ENCODE peak calls at places on chromosomes 16 and 17, in nine cellular contexts. One of them, this sample, is unnamed.

GRCh38 chr16:81632392-81633146 is 146.5 kb upstream of the PLCG2 start:
- ATAC-seq in memory B cell: no peak
- ATAC-seq in sciatic nerve: peak
- ATAC-seq in effector memory CD8-positive, alpha-beta T cell: peak
- ATAC-seq in activated T-cell treated with anti-CD3 and anti-CD28 coated beads, Interleukin-2, amount 50 U/mL, for 4 hours: peak
- ATAC-seq in activated naive CD8-positive, alpha-beta T cell treated with anti-CD3 and anti-CD28 coated beads, Interleukin-2, amount 10 ng/mL, durations not matched to agents 7 days and 5 days: peak
- ATAC-seq in activated CD8-positive, alpha-beta memory T cell treated with anti-CD3 and anti-CD28 coated beads, Interleukin-2, amount 10 ng/mL, durations not matched to agents 7 days and 5 days: peak
- ATAC-seq in right cardiac atrium: no peak
- ATAC-seq in left lung: peak
- ATAC-seq in this sample: no peak

GRCh38 chr17:70295732-70296131 is 126.4 kb downstream of the KCNJ2 start:
- ATAC-seq in memory B cell: no peak
- ATAC-seq in sciatic nerve: no peak
- ATAC-seq in effector memory CD8-positive, alpha-beta T cell: no peak
- ATAC-seq in activated T-cell treated with anti-CD3 and anti-CD28 coated beads, Interleukin-2, amount 50 U/mL, for 4 hours: no peak
- ATAC-seq in activated naive CD8-positive, alpha-beta T cell treated with anti-CD3 and anti-CD28 coated beads, Interleukin-2, amount 10 ng/mL, durations not matched to agents 7 days and 5 days: no peak
- ATAC-seq in activated CD8-positive, alpha-beta memory T cell treated with anti-CD3 and anti-CD28 coated beads, Interleukin-2, amount 10 ng/mL, durations not matched to agents 7 days and 5 days: no peak
- ATAC-seq in right cardiac atrium: peak
- ATAC-seq in left lung: peak
- ATAC-seq in this sample: no peak

GRCh38 chr17:32807577-32807976 is 69.3 kb downstream of the MYO1D start:
- ATAC-seq in memory B cell: no peak
- ATAC-seq in sciatic nerve: no peak
- ATAC-seq in effector memory CD8-positive, alpha-beta T cell: no peak
- ATAC-seq in activated T-cell treated with anti-CD3 and anti-CD28 coated beads, Interleukin-2, amount 50 U/mL, for 4 hours: peak
- ATAC-seq in activated naive CD8-positive, alpha-beta T cell treated with anti-CD3 and anti-CD28 coated beads, Interleukin-2, amount 10 ng/mL, durations not matched to agents 7 days and 5 days: no peak
- ATAC-seq in activated CD8-positive, alpha-beta memory T cell treated with anti-CD3 and anti-CD28 coated beads, Interleukin-2, amount 10 ng/mL, durations not matched to agents 7 days and 5 days: no peak
- ATAC-seq in right cardiac atrium: no peak
- ATAC-seq in left lung: no peak
- ATAC-seq in this sample: no peak

GRCh38 chr16:85525464-85526117 is 87.5 kb upstream of the GSE1 start:
- ATAC-seq in memory B cell: no peak
- ATAC-seq in sciatic nerve: no peak
- ATAC-seq in effector memory CD8-positive, alpha-beta T cell: no peak
- ATAC-seq in activated T-cell treated with anti-CD3 and anti-CD28 coated beads, Interleukin-2, amount 50 U/mL, for 4 hours: no peak
- ATAC-seq in activated naive CD8-positive, alpha-beta T cell treated with anti-CD3 and anti-CD28 coated beads, Interleukin-2, amount 10 ng/mL, durations not matched to agents 7 days and 5 days: no peak
- ATAC-seq in activated CD8-positive, alpha-beta memory T cell treated with anti-CD3 and anti-CD28 coated beads, Interleukin-2, amount 10 ng/mL, durations not matched to agents 7 days and 5 days: no peak
- ATAC-seq in right cardiac atrium: no peak
- ATAC-seq in left lung: no peak
- ATAC-seq in this sample: no peak

GRCh38 chr17:74904687-74905409 is 11.4 kb upstream of the FADS6 start:
- ATAC-seq in memory B cell: no peak
- ATAC-seq in sciatic nerve: no peak
- ATAC-seq in effector memory CD8-positive, alpha-beta T cell: no peak
- ATAC-seq in activated T-cell treated with anti-CD3 and anti-CD28 coated beads, Interleukin-2, amount 50 U/mL, for 4 hours: no peak
- ATAC-seq in activated naive CD8-positive, alpha-beta T cell treated with anti-CD3 and anti-CD28 coated beads, Interleukin-2, amount 10 ng/mL, durations not matched to agents 7 days and 5 days: no peak
- ATAC-seq in activated CD8-positive, alpha-beta memory T cell treated with anti-CD3 and anti-CD28 coated beads, Interleukin-2, amount 10 ng/mL, durations not matched to agents 7 days and 5 days: no peak
- ATAC-seq in right cardiac atrium: no peak
- ATAC-seq in left lung: no peak
- ATAC-seq in this sample: no peak

GRCh38 chr16:88928405-88929375 is 48.3 kb downstream of the CBFA2T3 start:
- ATAC-seq in memory B cell: no peak
- ATAC-seq in sciatic nerve: no peak
- ATAC-seq in effector memory CD8-positive, alpha-beta T cell: no peak
- ATAC-seq in activated T-cell treated with anti-CD3 and anti-CD28 coated beads, Interleukin-2, amount 50 U/mL, for 4 hours: no peak
- ATAC-seq in activated naive CD8-positive, alpha-beta T cell treated with anti-CD3 and anti-CD28 coated beads, Interleukin-2, amount 10 ng/mL, durations not matched to agents 7 days and 5 days: no peak
- ATAC-seq in activated CD8-positive, alpha-beta memory T cell treated with anti-CD3 and anti-CD28 coated beads, Interleukin-2, amount 10 ng/mL, durations not matched to agents 7 days and 5 days: no peak
- ATAC-seq in right cardiac atrium: no peak
- ATAC-seq in left lung: no peak
- ATAC-seq in this sample: no peak

GRCh38 chr16:27107185-27107592 is 40.5 kb downstream of the C16orf82 start:
- ATAC-seq in memory B cell: no peak
- ATAC-seq in sciatic nerve: no peak
- ATAC-seq in effector memory CD8-positive, alpha-beta T cell: no peak
- ATAC-seq in activated T-cell treated with anti-CD3 and anti-CD28 coated beads, Interleukin-2, amount 50 U/mL, for 4 hours: no peak
- ATAC-seq in activated naive CD8-positive, alpha-beta T cell treated with anti-CD3 and anti-CD28 coated beads, Interleukin-2, amount 10 ng/mL, durations not matched to agents 7 days and 5 days: no peak
- ATAC-seq in activated CD8-positive, alpha-beta memory T cell treated with anti-CD3 and anti-CD28 coated beads, Interleukin-2, amount 10 ng/mL, durations not matched to agents 7 days and 5 days: no peak
- ATAC-seq in right cardiac atrium: no peak
- ATAC-seq in left lung: no peak
- ATAC-seq in this sample: no peak

GRCh38 chr16:11334831-11335404 is 10.3 kb upstream of the RMI2 start:
- ATAC-seq in memory B cell: no peak
- ATAC-seq in sciatic nerve: no peak
- ATAC-seq in effector memory CD8-positive, alpha-beta T cell: no peak
- ATAC-seq in activated T-cell treated with anti-CD3 and anti-CD28 coated beads, Interleukin-2, amount 50 U/mL, for 4 hours: no peak
- ATAC-seq in activated naive CD8-positive, alpha-beta T cell treated with anti-CD3 and anti-CD28 coated beads, Interleukin-2, amount 10 ng/mL, durations not matched to agents 7 days and 5 days: no peak
- ATAC-seq in activated CD8-positive, alpha-beta memory T cell treated with anti-CD3 and anti-CD28 coated beads, Interleukin-2, amount 10 ng/mL, durations not matched to agents 7 days and 5 days: no peak
- ATAC-seq in right cardiac atrium: no peak
- ATAC-seq in left lung: no peak
- ATAC-seq in this sample: no peak

GRCh38 chr16:89958068-89958467 is 9.5 kb downstream of the DEF8 start:
- ATAC-seq in memory B cell: no peak
- ATAC-seq in sciatic nerve: peak
- ATAC-seq in effector memory CD8-positive, alpha-beta T cell: peak
- ATAC-seq in activated T-cell treated with anti-CD3 and anti-CD28 coated beads, Interleukin-2, amount 50 U/mL, for 4 hours: peak
- ATAC-seq in activated naive CD8-positive, alpha-beta T cell treated with anti-CD3 and anti-CD28 coated beads, Interleukin-2, amount 10 ng/mL, durations not matched to agents 7 days and 5 days: no peak
- ATAC-seq in activated CD8-positive, alpha-beta memory T cell treated with anti-CD3 and anti-CD28 coated beads, Interleukin-2, amount 10 ng/mL, durations not matched to agents 7 days and 5 days: no peak
- ATAC-seq in right cardiac atrium: peak
- ATAC-seq in left lung: peak
- ATAC-seq in this sample: no peak

GRCh38 chr17:66228887-66229782 is at the start of gene APOH:
- ATAC-seq in memory B cell: no peak
- ATAC-seq in sciatic nerve: no peak
- ATAC-seq in effector memory CD8-positive, alpha-beta T cell: no peak
- ATAC-seq in activated T-cell treated with anti-CD3 and anti-CD28 coated beads, Interleukin-2, amount 50 U/mL, for 4 hours: no peak
- ATAC-seq in activated naive CD8-positive, alpha-beta T cell treated with anti-CD3 and anti-CD28 coated beads, Interleukin-2, amount 10 ng/mL, durations not matched to agents 7 days and 5 days: no peak
- ATAC-seq in activated CD8-positive, alpha-beta memory T cell treated with anti-CD3 and anti-CD28 coated beads, Interleukin-2, amount 10 ng/mL, durations not matched to agents 7 days and 5 days: no peak
- ATAC-seq in right cardiac atrium: no peak
- ATAC-seq in left lung: peak
- ATAC-seq in this sample: no peak

GRCh38 chr16:17556276-17557052 is 85.7 kb upstream of the XYLT1 start:
- ATAC-seq in memory B cell: no peak
- ATAC-seq in sciatic nerve: no peak
- ATAC-seq in effector memory CD8-positive, alpha-beta T cell: no peak
- ATAC-seq in activated T-cell treated with anti-CD3 and anti-CD28 coated beads, Interleukin-2, amount 50 U/mL, for 4 hours: no peak
- ATAC-seq in activated naive CD8-positive, alpha-beta T cell treated with anti-CD3 and anti-CD28 coated beads, Interleukin-2, amount 10 ng/mL, durations not matched to agents 7 days and 5 days: no peak
- ATAC-seq in activated CD8-positive, alpha-beta memory T cell treated with anti-CD3 and anti-CD28 coated beads, Interleukin-2, amount 10 ng/mL, durations not matched to agents 7 days and 5 days: no peak
- ATAC-seq in right cardiac atrium: no peak
- ATAC-seq in left lung: no peak
- ATAC-seq in this sample: no peak

GRCh38 chr16:31135535-31136286 is at the start of gene PRSS8:
- ATAC-seq in memory B cell: no peak
- ATAC-seq in sciatic nerve: no peak
- ATAC-seq in effector memory CD8-positive, alpha-beta T cell: no peak
- ATAC-seq in activated T-cell treated with anti-CD3 and anti-CD28 coated beads, Interleukin-2, amount 50 U/mL, for 4 hours: no peak
- ATAC-seq in activated naive CD8-positive, alpha-beta T cell treated with anti-CD3 and anti-CD28 coated beads, Interleukin-2, amount 10 ng/mL, durations not matched to agents 7 days and 5 days: no peak
- ATAC-seq in activated CD8-positive, alpha-beta memory T cell treated with anti-CD3 and anti-CD28 coated beads, Interleukin-2, amount 10 ng/mL, durations not matched to agents 7 days and 5 days: no peak
- ATAC-seq in right cardiac atrium: no peak
- ATAC-seq in left lung: peak
- ATAC-seq in this sample: no peak

GRCh38 chr16:23131841-23132576 is 17.2 kb downstream of the USP31 start:
- ATAC-seq in memory B cell: no peak
- ATAC-seq in sciatic nerve: peak
- ATAC-seq in effector memory CD8-positive, alpha-beta T cell: no peak
- ATAC-seq in activated T-cell treated with anti-CD3 and anti-CD28 coated beads, Interleukin-2, amount 50 U/mL, for 4 hours: no peak
- ATAC-seq in activated naive CD8-positive, alpha-beta T cell treated with anti-CD3 and anti-CD28 coated beads, Interleukin-2, amount 10 ng/mL, durations not matched to agents 7 days and 5 days: no peak
- ATAC-seq in activated CD8-positive, alpha-beta memory T cell treated with anti-CD3 and anti-CD28 coated beads, Interleukin-2, amount 10 ng/mL, durations not matched to agents 7 days and 5 days: no peak
- ATAC-seq in right cardiac atrium: peak
- ATAC-seq in left lung: peak
- ATAC-seq in this sample: peak

GRCh38 chr16:53433509-53433908 is 762 bp upstream of the RBL2 start:
- ATAC-seq in memory B cell: no peak
- ATAC-seq in sciatic nerve: no peak
- ATAC-seq in effector memory CD8-positive, alpha-beta T cell: no peak
- ATAC-seq in activated T-cell treated with anti-CD3 and anti-CD28 coated beads, Interleukin-2, amount 50 U/mL, for 4 hours: no peak
- ATAC-seq in activated naive CD8-positive, alpha-beta T cell treated with anti-CD3 and anti-CD28 coated beads, Interleukin-2, amount 10 ng/mL, durations not matched to agents 7 days and 5 days: no peak
- ATAC-seq in activated CD8-positive, alpha-beta memory T cell treated with anti-CD3 and anti-CD28 coated beads, Interleukin-2, amount 10 ng/mL, durations not matched to agents 7 days and 5 days: no peak
- ATAC-seq in right cardiac atrium: no peak
- ATAC-seq in left lung: peak
- ATAC-seq in this sample: no peak

GRCh38 chr16:75226550-75227360 is 8.0 kb downstream of the CTRB1 start:
- ATAC-seq in memory B cell: no peak
- ATAC-seq in sciatic nerve: no peak
- ATAC-seq in effector memory CD8-positive, alpha-beta T cell: no peak
- ATAC-seq in activated T-cell treated with anti-CD3 and anti-CD28 coated beads, Interleukin-2, amount 50 U/mL, for 4 hours: no peak
- ATAC-seq in activated naive CD8-positive, alpha-beta T cell treated with anti-CD3 and anti-CD28 coated beads, Interleukin-2, amount 10 ng/mL, durations not matched to agents 7 days and 5 days: no peak
- ATAC-seq in activated CD8-positive, alpha-beta memory T cell treated with anti-CD3 and anti-CD28 coated beads, Interleukin-2, amount 10 ng/mL, durations not matched to agents 7 days and 5 days: no peak
- ATAC-seq in right cardiac atrium: no peak
- ATAC-seq in left lung: no peak
- ATAC-seq in this sample: no peak

GRCh38 chr17:13024033-13024432 is 6.2 kb upstream of the ELAC2 start:
- ATAC-seq in memory B cell: peak
- ATAC-seq in sciatic nerve: no peak
- ATAC-seq in effector memory CD8-positive, alpha-beta T cell: peak
- ATAC-seq in activated T-cell treated with anti-CD3 and anti-CD28 coated beads, Interleukin-2, amount 50 U/mL, for 4 hours: peak
- ATAC-seq in activated naive CD8-positive, alpha-beta T cell treated with anti-CD3 and anti-CD28 coated beads, Interleukin-2, amount 10 ng/mL, durations not matched to agents 7 days and 5 days: no peak
- ATAC-seq in activated CD8-positive, alpha-beta memory T cell treated with anti-CD3 and anti-CD28 coated beads, Interleukin-2, amount 10 ng/mL, durations not matched to agents 7 days and 5 days: no peak
- ATAC-seq in right cardiac atrium: peak
- ATAC-seq in left lung: peak
- ATAC-seq in this sample: no peak

GRCh38 chr17:17888821-17889220 is 52.0 kb upstream of the SREBF1 start:
- ATAC-seq in memory B cell: no peak
- ATAC-seq in sciatic nerve: no peak
- ATAC-seq in effector memory CD8-positive, alpha-beta T cell: no peak
- ATAC-seq in activated T-cell treated with anti-CD3 and anti-CD28 coated beads, Interleukin-2, amount 50 U/mL, for 4 hours: no peak
- ATAC-seq in activated naive CD8-positive, alpha-beta T cell treated with anti-CD3 and anti-CD28 coated beads, Interleukin-2, amount 10 ng/mL, durations not matched to agents 7 days and 5 days: no peak
- ATAC-seq in activated CD8-positive, alpha-beta memory T cell treated with anti-CD3 and anti-CD28 coated beads, Interleukin-2, amount 10 ng/mL, durations not matched to agents 7 days and 5 days: no peak
- ATAC-seq in right cardiac atrium: no peak
- ATAC-seq in left lung: no peak
- ATAC-seq in this sample: no peak

GRCh38 chr16:46404028-46404427 is 217.2 kb downstream of the SHCBP1 start:
- ATAC-seq in memory B cell: no peak
- ATAC-seq in sciatic nerve: no peak
- ATAC-seq in effector memory CD8-positive, alpha-beta T cell: no peak
- ATAC-seq in activated T-cell treated with anti-CD3 and anti-CD28 coated beads, Interleukin-2, amount 50 U/mL, for 4 hours: no peak
- ATAC-seq in activated naive CD8-positive, alpha-beta T cell treated with anti-CD3 and anti-CD28 coated beads, Interleukin-2, amount 10 ng/mL, durations not matched to agents 7 days and 5 days: no peak
- ATAC-seq in activated CD8-positive, alpha-beta memory T cell treated with anti-CD3 and anti-CD28 coated beads, Interleukin-2, amount 10 ng/mL, durations not matched to agents 7 days and 5 days: no peak
- ATAC-seq in right cardiac atrium: no peak
- ATAC-seq in left lung: no peak
- ATAC-seq in this sample: no peak

GRCh38 chr17:28001149-28001548 is 41.3 kb upstream of the NLK start:
- ATAC-seq in memory B cell: no peak
- ATAC-seq in sciatic nerve: no peak
- ATAC-seq in effector memory CD8-positive, alpha-beta T cell: no peak
- ATAC-seq in activated T-cell treated with anti-CD3 and anti-CD28 coated beads, Interleukin-2, amount 50 U/mL, for 4 hours: no peak
- ATAC-seq in activated naive CD8-positive, alpha-beta T cell treated with anti-CD3 and anti-CD28 coated beads, Interleukin-2, amount 10 ng/mL, durations not matched to agents 7 days and 5 days: no peak
- ATAC-seq in activated CD8-positive, alpha-beta memory T cell treated with anti-CD3 and anti-CD28 coated beads, Interleukin-2, amount 10 ng/mL, durations not matched to agents 7 days and 5 days: no peak
- ATAC-seq in right cardiac atrium: no peak
- ATAC-seq in left lung: no peak
- ATAC-seq in this sample: no peak

GRCh38 chr16:89172171-89172900 is 788 bp downstream of the CDH15 start:
- ATAC-seq in memory B cell: no peak
- ATAC-seq in sciatic nerve: no peak
- ATAC-seq in effector memory CD8-positive, alpha-beta T cell: no peak
- ATAC-seq in activated T-cell treated with anti-CD3 and anti-CD28 coated beads, Interleukin-2, amount 50 U/mL, for 4 hours: no peak
- ATAC-seq in activated naive CD8-positive, alpha-beta T cell treated with anti-CD3 and anti-CD28 coated beads, Interleukin-2, amount 10 ng/mL, durations not matched to agents 7 days and 5 days: no peak
- ATAC-seq in activated CD8-positive, alpha-beta memory T cell treated with anti-CD3 and anti-CD28 coated beads, Interleukin-2, amount 10 ng/mL, durations not matched to agents 7 days and 5 days: no peak
- ATAC-seq in right cardiac atrium: no peak
- ATAC-seq in left lung: no peak
- ATAC-seq in this sample: no peak

GRCh38 chr16:4160663-4161436 is 44.6 kb upstream of the ADCY9 start:
- ATAC-seq in memory B cell: peak
- ATAC-seq in sciatic nerve: no peak
- ATAC-seq in effector memory CD8-positive, alpha-beta T cell: no peak
- ATAC-seq in activated T-cell treated with anti-CD3 and anti-CD28 coated beads, Interleukin-2, amount 50 U/mL, for 4 hours: no peak
- ATAC-seq in activated naive CD8-positive, alpha-beta T cell treated with anti-CD3 and anti-CD28 coated beads, Interleukin-2, amount 10 ng/mL, durations not matched to agents 7 days and 5 days: no peak
- ATAC-seq in activated CD8-positive, alpha-beta memory T cell treated with anti-CD3 and anti-CD28 coated beads, Interleukin-2, amount 10 ng/mL, durations not matched to agents 7 days and 5 days: no peak
- ATAC-seq in right cardiac atrium: no peak
- ATAC-seq in left lung: no peak
- ATAC-seq in this sample: no peak

GRCh38 chr17:34474706-34475105 is 104.7 kb upstream of the TMEM132E start:
- ATAC-seq in memory B cell: no peak
- ATAC-seq in sciatic nerve: no peak
- ATAC-seq in effector memory CD8-positive, alpha-beta T cell: no peak
- ATAC-seq in activated T-cell treated with anti-CD3 and anti-CD28 coated beads, Interleukin-2, amount 50 U/mL, for 4 hours: no peak
- ATAC-seq in activated naive CD8-positive, alpha-beta T cell treated with anti-CD3 and anti-CD28 coated beads, Interleukin-2, amount 10 ng/mL, durations not matched to agents 7 days and 5 days: no peak
- ATAC-seq in activated CD8-positive, alpha-beta memory T cell treated with anti-CD3 and anti-CD28 coated beads, Interleukin-2, amount 10 ng/mL, durations not matched to agents 7 days and 5 days: no peak
- ATAC-seq in right cardiac atrium: no peak
- ATAC-seq in left lung: no peak
- ATAC-seq in this sample: no peak

GRCh38 chr17:64718058-64718457 is 56.0 kb upstream of the SMURF2 start:
- ATAC-seq in memory B cell: no peak
- ATAC-seq in sciatic nerve: no peak
- ATAC-seq in effector memory CD8-positive, alpha-beta T cell: no peak
- ATAC-seq in activated T-cell treated with anti-CD3 and anti-CD28 coated beads, Interleukin-2, amount 50 U/mL, for 4 hours: no peak
- ATAC-seq in activated naive CD8-positive, alpha-beta T cell treated with anti-CD3 and anti-CD28 coated beads, Interleukin-2, amount 10 ng/mL, durations not matched to agents 7 days and 5 days: no peak
- ATAC-seq in activated CD8-positive, alpha-beta memory T cell treated with anti-CD3 and anti-CD28 coated beads, Interleukin-2, amount 10 ng/mL, durations not matched to agents 7 days and 5 days: peak
- ATAC-seq in right cardiac atrium: no peak
- ATAC-seq in left lung: peak
- ATAC-seq in this sample: no peak

GRCh38 chr16:26951950-26952349 is 114.8 kb upstream of the C16orf82 start:
- ATAC-seq in memory B cell: no peak
- ATAC-seq in sciatic nerve: no peak
- ATAC-seq in effector memory CD8-positive, alpha-beta T cell: no peak
- ATAC-seq in activated T-cell treated with anti-CD3 and anti-CD28 coated beads, Interleukin-2, amount 50 U/mL, for 4 hours: no peak
- ATAC-seq in activated naive CD8-positive, alpha-beta T cell treated with anti-CD3 and anti-CD28 coated beads, Interleukin-2, amount 10 ng/mL, durations not matched to agents 7 days and 5 days: no peak
- ATAC-seq in activated CD8-positive, alpha-beta memory T cell treated with anti-CD3 and anti-CD28 coated beads, Interleukin-2, amount 10 ng/mL, durations not matched to agents 7 days and 5 days: no peak
- ATAC-seq in right cardiac atrium: no peak
- ATAC-seq in left lung: no peak
- ATAC-seq in this sample: no peak

GRCh38 chr16:27465483-27465879 is 63.5 kb downstream of the IL21R start:
- ATAC-seq in memory B cell: no peak
- ATAC-seq in sciatic nerve: no peak
- ATAC-seq in effector memory CD8-positive, alpha-beta T cell: no peak
- ATAC-seq in activated T-cell treated with anti-CD3 and anti-CD28 coated beads, Interleukin-2, amount 50 U/mL, for 4 hours: no peak
- ATAC-seq in activated naive CD8-positive, alpha-beta T cell treated with anti-CD3 and anti-CD28 coated beads, Interleukin-2, amount 10 ng/mL, durations not matched to agents 7 days and 5 days: no peak
- ATAC-seq in activated CD8-positive, alpha-beta memory T cell treated with anti-CD3 and anti-CD28 coated beads, Interleukin-2, amount 10 ng/mL, durations not matched to agents 7 days and 5 days: no peak
- ATAC-seq in right cardiac atrium: no peak
- ATAC-seq in left lung: no peak
- ATAC-seq in this sample: no peak

GRCh38 chr16:84454611-84455010 is 49.8 kb downstream of the MEAK7 start:
- ATAC-seq in memory B cell: no peak
- ATAC-seq in sciatic nerve: no peak
- ATAC-seq in effector memory CD8-positive, alpha-beta T cell: no peak
- ATAC-seq in activated T-cell treated with anti-CD3 and anti-CD28 coated beads, Interleukin-2, amount 50 U/mL, for 4 hours: no peak
- ATAC-seq in activated naive CD8-positive, alpha-beta T cell treated with anti-CD3 and anti-CD28 coated beads, Interleukin-2, amount 10 ng/mL, durations not matched to agents 7 days and 5 days: no peak
- ATAC-seq in activated CD8-positive, alpha-beta memory T cell treated with anti-CD3 and anti-CD28 coated beads, Interleukin-2, amount 10 ng/mL, durations not matched to agents 7 days and 5 days: no peak
- ATAC-seq in right cardiac atrium: no peak
- ATAC-seq in left lung: no peak
- ATAC-seq in this sample: no peak

GRCh38 chr17:78179372-78179771 is 7.5 kb downstream of the TK1 start:
- ATAC-seq in memory B cell: no peak
- ATAC-seq in sciatic nerve: peak
- ATAC-seq in effector memory CD8-positive, alpha-beta T cell: no peak
- ATAC-seq in activated T-cell treated with anti-CD3 and anti-CD28 coated beads, Interleukin-2, amount 50 U/mL, for 4 hours: no peak
- ATAC-seq in activated naive CD8-positive, alpha-beta T cell treated with anti-CD3 and anti-CD28 coated beads, Interleukin-2, amount 10 ng/mL, durations not matched to agents 7 days and 5 days: no peak
- ATAC-seq in activated CD8-positive, alpha-beta memory T cell treated with anti-CD3 and anti-CD28 coated beads, Interleukin-2, amount 10 ng/mL, durations not matched to agents 7 days and 5 days: no peak
- ATAC-seq in right cardiac atrium: peak
- ATAC-seq in left lung: peak
- ATAC-seq in this sample: peak

GRCh38 chr17:2230877-2231276 is 72.7 kb downstream of the SMG6 start:
- ATAC-seq in memory B cell: no peak
- ATAC-seq in sciatic nerve: peak
- ATAC-seq in effector memory CD8-positive, alpha-beta T cell: no peak
- ATAC-seq in activated T-cell treated with anti-CD3 and anti-CD28 coated beads, Interleukin-2, amount 50 U/mL, for 4 hours: peak
- ATAC-seq in activated naive CD8-positive, alpha-beta T cell treated with anti-CD3 and anti-CD28 coated beads, Interleukin-2, amount 10 ng/mL, durations not matched to agents 7 days and 5 days: peak
- ATAC-seq in activated CD8-positive, alpha-beta memory T cell treated with anti-CD3 and anti-CD28 coated beads, Interleukin-2, amount 10 ng/mL, durations not matched to agents 7 days and 5 days: no peak
- ATAC-seq in right cardiac atrium: no peak
- ATAC-seq in left lung: no peak
- ATAC-seq in this sample: peak

GRCh38 chr16:83807327-83807709 is 460 bp upstream of the HSBP1 start:
- ATAC-seq in memory B cell: no peak
- ATAC-seq in sciatic nerve: no peak
- ATAC-seq in effector memory CD8-positive, alpha-beta T cell: no peak
- ATAC-seq in activated T-cell treated with anti-CD3 and anti-CD28 coated beads, Interleukin-2, amount 50 U/mL, for 4 hours: no peak
- ATAC-seq in activated naive CD8-positive, alpha-beta T cell treated with anti-CD3 and anti-CD28 coated beads, Interleukin-2, amount 10 ng/mL, durations not matched to agents 7 days and 5 days: no peak
- ATAC-seq in activated CD8-positive, alpha-beta memory T cell treated with anti-CD3 and anti-CD28 coated beads, Interleukin-2, amount 10 ng/mL, durations not matched to agents 7 days and 5 days: no peak
- ATAC-seq in right cardiac atrium: no peak
- ATAC-seq in left lung: no peak
- ATAC-seq in this sample: no peak

GRCh38 chr17:39174907-39175694 is 9.1 kb upstream of the ARL5C start:
- ATAC-seq in memory B cell: peak
- ATAC-seq in sciatic nerve: peak
- ATAC-seq in effector memory CD8-positive, alpha-beta T cell: peak
- ATAC-seq in activated T-cell treated with anti-CD3 and anti-CD28 coated beads, Interleukin-2, amount 50 U/mL, for 4 hours: peak
- ATAC-seq in activated naive CD8-positive, alpha-beta T cell treated with anti-CD3 and anti-CD28 coated beads, Interleukin-2, amount 10 ng/mL, durations not matched to agents 7 days and 5 days: peak
- ATAC-seq in activated CD8-positive, alpha-beta memory T cell treated with anti-CD3 and anti-CD28 coated beads, Interleukin-2, amount 10 ng/mL, durations not matched to agents 7 days and 5 days: peak
- ATAC-seq in right cardiac atrium: peak
- ATAC-seq in left lung: peak
- ATAC-seq in this sample: peak

GRCh38 chr17:71380535-71380934 is 740.3 kb upstream of the SOX9 start:
- ATAC-seq in memory B cell: no peak
- ATAC-seq in sciatic nerve: no peak
- ATAC-seq in effector memory CD8-positive, alpha-beta T cell: no peak
- ATAC-seq in activated T-cell treated with anti-CD3 and anti-CD28 coated beads, Interleukin-2, amount 50 U/mL, for 4 hours: no peak
- ATAC-seq in activated naive CD8-positive, alpha-beta T cell treated with anti-CD3 and anti-CD28 coated beads, Interleukin-2, amount 10 ng/mL, durations not matched to agents 7 days and 5 days: no peak
- ATAC-seq in activated CD8-positive, alpha-beta memory T cell treated with anti-CD3 and anti-CD28 coated beads, Interleukin-2, amount 10 ng/mL, durations not matched to agents 7 days and 5 days: no peak
- ATAC-seq in right cardiac atrium: no peak
- ATAC-seq in left lung: no peak
- ATAC-seq in this sample: no peak

This sample was measured in gastroesophageal sphincter.